ENCODE peak calls at places on chromosomes 3 and 15, in ten cellular contexts. Q, Z, Y, V, U, G, K, W, N and L are unnamed samples.

GRCh38 chr3:79410617-79411016 is 357.2 kb downstream of the ROBO1 start:
- DNase-seq in Q (no peak), G (no peak), N (no peak), W (no peak), Z (no peak), Y (no peak), K (no peak), V (no peak), U (no peak), L (no peak)

GRCh38 chr3:41202075-41202833 is 2.9 kb downstream of the CTNNB1 start:
- DNase-seq in N (no peak), Z (no peak), U (no peak), W (no peak), V (no peak), Y (no peak), K (no peak), Q (no peak), G (no peak), L (peak)

GRCh38 chr3:147807773-147808172 is 398.6 kb downstream of the ZIC1 start:
- DNase-seq in Q (no peak), G (no peak), V (no peak), U (no peak), K (no peak), Z (no peak), Y (no peak), W (no peak), N (no peak), L (no peak)

GRCh38 chr3:76024640-76025039 is 239.3 kb upstream of the ZNF717 start:
- DNase-seq in N (no peak), Q (no peak), U (peak), Z (no peak), G (no peak), W (no peak), K (no peak), V (peak), Y (no peak), L (peak)

GRCh38 chr3:50587806-50588758 is 18.8 kb downstream of the HEMK1 start:
- DNase-seq in U (no peak), K (no peak), G (no peak), Q (no peak), V (no peak), N (no peak), W (no peak), Y (no peak), Z (no peak), L (no peak)

GRCh38 chr3:107810195-107811071 is 280.4 kb downstream of the CD47 start:
- DNase-seq in N (no peak), Q (no peak), V (no peak), U (no peak), Z (no peak), K (no peak), G (no peak), Y (no peak), W (no peak), L (peak)

GRCh38 chr3:146133436-146133835 is 27.5 kb downstream of the PLOD2 start:
- DNase-seq in Y (no peak), W (no peak), N (no peak), U (no peak), Z (no peak), K (no peak), Q (no peak), G (no peak), V (no peak), L (no peak)

GRCh38 chr3:169603661-169604060 is 59.9 kb downstream of the MECOM start:
- DNase-seq in K (no peak), G (no peak), V (no peak), N (no peak), W (no peak), Z (no peak), U (no peak), Y (no peak), Q (no peak), L (no peak)

GRCh38 chr3:153274521-153274920 is 112.5 kb downstream of the RAP2B start:
- DNase-seq in Z (no peak), G (no peak), V (no peak), Q (no peak), K (no peak), N (no peak), W (no peak), Y (no peak), U (no peak), L (no peak)

GRCh38 chr15:37093480-37094410 is 6.6 kb downstream of the MEIS2 start:
- DNase-seq in V (no peak), Y (no peak), G (no peak), N (no peak), Z (no peak), U (peak), Q (no peak), W (no peak), K (no peak), L (no peak)

GRCh38 chr3:138649134-138649533 is 40.6 kb downstream of the FAIM start:
- DNase-seq in V (no peak), W (no peak), U (no peak), Z (no peak), Q (no peak), N (no peak), G (no peak), Y (no peak), K (no peak), L (no peak)

GRCh38 chr3:182083112-182083511 is 371.4 kb downstream of the SOX2 start:
- DNase-seq in Y (no peak), Q (peak), N (no peak), V (no peak), Z (no peak), K (no peak), U (no peak), W (no peak), G (no peak), L (no peak)

GRCh38 chr3:25542571-25543039 is 114.5 kb downstream of the RARB start:
- DNase-seq in V (no peak), Q (no peak), U (no peak), N (no peak), Y (peak), G (no peak), W (no peak), K (no peak), Z (no peak), L (no peak)

GRCh38 chr15:58415636-58416035 is 16.2 kb upstream of the LIPC start:
- DNase-seq in G (no peak), W (no peak), Z (no peak), U (no peak), Q (no peak), N (no peak), K (no peak), Y (no peak), V (no peak), L (no peak)

GRCh38 chr15:98858610-98859023 is 149.0 kb downstream of the PGPEP1L start:
- DNase-seq in W (no peak), U (no peak), V (no peak), G (no peak), Y (no peak), N (no peak), Q (no peak), K (no peak), Z (no peak), L (no peak)

GRCh38 chr3:36774072-36774471 is 9.7 kb upstream of the DCLK3 start:
- DNase-seq in N (no peak), V (no peak), Q (no peak), Y (no peak), U (no peak), G (no peak), K (no peak), W (no peak), Z (peak), L (no peak)

GRCh38 chr15:89489376-89489775 is 7.0 kb downstream of the RHCG start:
- DNase-seq in W (no peak), N (no peak), Q (no peak), V (no peak), U (no peak), Y (no peak), G (no peak), K (no peak), Z (no peak), L (no peak)

GRCh38 chr15:90902996-90903732 is at the start of gene MAN2A2:
- DNase-seq in Q (peak), Z (no peak), K (peak), U (peak), N (no peak), W (peak), V (peak), G (peak), Y (no peak), L (peak)

GRCh38 chr3:123076496-123077418 is 9.9 kb downstream of the PDIA5 start:
- DNase-seq in Z (no peak), W (peak), N (no peak), Q (no peak), K (no peak), V (no peak), Y (no peak), U (no peak), G (no peak), L (no peak)

GRCh38 chr3:38137615-38138346 is 680 bp upstream of the MYD88 start:
- DNase-seq in U (no peak), Y (peak), V (no peak), K (no peak), N (no peak), Q (no peak), Z (no peak), W (no peak), G (peak), L (no peak)

GRCh38 chr3:171286580-171287249 is 173.5 kb downstream of the TNIK start:
- DNase-seq in V (no peak), U (no peak), G (no peak), N (no peak), K (no peak), Q (no peak), Z (no peak), Y (no peak), W (no peak), L (no peak)

GRCh38 chr15:59380902-59381610 is 8.4 kb upstream of the MYO1E start:
- DNase-seq in G (no peak), Z (no peak), Q (no peak), V (no peak), K (no peak), N (no peak), U (no peak), Y (no peak), W (no peak), L (no peak)

GRCh38 chr3:71908001-71908400 is 123.1 kb upstream of the PROK2 start:
- DNase-seq in U (no peak), N (no peak), G (no peak), Q (no peak), V (no peak), Z (no peak), K (no peak), Y (no peak), W (no peak), L (no peak)

GRCh38 chr3:57173687-57174086 is 8.5 kb upstream of the IL17RD start:
- DNase-seq in U (no peak), K (no peak), W (no peak), V (no peak), N (no peak), G (no peak), Y (no peak), Z (no peak), Q (no peak), L (no peak)

GRCh38 chr3:132394334-132394733 is 23.0 kb upstream of the DNAJC13 start:
- DNase-seq in G (no peak), V (no peak), Q (no peak), Y (no peak), N (no peak), W (peak), K (no peak), Z (no peak), U (no peak), L (no peak)

GRCh38 chr3:31704651-31705179 is 172.0 kb downstream of the STT3B start:
- DNase-seq in K (no peak), G (no peak), V (no peak), Z (no peak), Y (peak), Q (peak), U (peak), N (no peak), W (no peak), L (peak)

GRCh38 chr15:58467722-58468436 is 36.1 kb downstream of the LIPC start:
- DNase-seq in W (no peak), Z (no peak), Q (no peak), G (no peak), K (no peak), U (no peak), N (no peak), Y (no peak), V (no peak), L (no peak)

GRCh38 chr3:155682437-155682836 is 62.4 kb downstream of the PLCH1 start:
- DNase-seq in Z (no peak), U (no peak), K (no peak), Y (no peak), Q (no peak), W (no peak), V (no peak), N (no peak), G (no peak), L (no peak)

GRCh38 chr15:42324308-42324707 is 35.0 kb upstream of the CAPN3 start:
- DNase-seq in Q (no peak), Y (no peak), V (no peak), N (no peak), Z (no peak), U (no peak), W (no peak), G (no peak), K (no peak), L (no peak)

GRCh38 chr15:101578443-101578894 is 73.7 kb downstream of the TM2D3 start:
- DNase-seq in W (peak), U (peak), Y (no peak), K (no peak), V (peak), Z (no peak), N (no peak), Q (no peak), G (peak), L (peak)

GRCh38 chr3:59608356-59608755 is 558.5 kb upstream of the CFAP20DC start:
- DNase-seq in N (no peak), V (no peak), G (no peak), U (no peak), Y (no peak), K (no peak), Q (no peak), W (no peak), Z (no peak), L (peak)

GRCh38 chr15:67564590-67565345 is 22.3 kb downstream of the MAP2K5 start:
- DNase-seq in W (no peak), Q (no peak), U (no peak), Y (no peak), G (no peak), N (no peak), K (no peak), Z (no peak), V (no peak), L (no peak)

GRCh38 chr3:55567615-55568014 is 80.5 kb upstream of the WNT5A start:
- DNase-seq in Q (no peak), G (no peak), U (no peak), W (no peak), K (no peak), N (no peak), Z (no peak), Y (no peak), V (no peak), L (no peak)

GRCh38 chr3:126646662-126647061 is 8.3 kb downstream of the TXNRD3 start:
- DNase-seq in Y (no peak), W (no peak), Q (no peak), G (no peak), Z (no peak), N (no peak), U (no peak), K (no peak), V (no peak), L (no peak)

GRCh38 chr3:122318620-122319019 is 6.4 kb upstream of the CSTA start:
- DNase-seq in Z (no peak), U (no peak), V (no peak), N (no peak), W (no peak), Y (no peak), Q (no peak), G (no peak), K (no peak), L (no peak)

GRCh38 chr15:92903956-92904831 is 4.1 kb downstream of the CHD2 start:
- DNase-seq in V (peak), K (peak), Z (peak), Y (peak), N (peak), W (peak), G (peak), Q (peak), U (peak), L (peak)

GRCh38 chr15:57440799-57441198 is 64.5 kb downstream of the CGNL1 start:
- DNase-seq in W (no peak), V (peak), Z (no peak), N (no peak), K (no peak), U (no peak), Q (peak), G (no peak), Y (peak), L (no peak)

GRCh38 chr15:70217246-70218160 is 119.8 kb upstream of the TLE3 start:
- DNase-seq in Q (no peak), Y (no peak), G (no peak), K (no peak), Z (no peak), W (no peak), N (no peak), U (no peak), V (no peak), L (no peak)

GRCh38 chr3:129554356-129555120 is 11.6 kb downstream of the H1-8 start:
- DNase-seq in Y (no peak), U (no peak), K (no peak), V (peak), Z (no peak), G (no peak), N (no peak), W (no peak), Q (no peak), L (no peak)